ENCODE peak calls at places on chromosomes 12 and 14, in four cellular contexts. One of them, this sample, is unnamed.

GRCh38 chr14:79584679-79585078 is 626.6 kb downstream of the DIO2 start:
- DNase-seq in brain microvascular endothelial cell: peak; percentile 91
- DNase-seq in PC-3: peak; percentile 71
- DNase-seq in fibroblast of mammary gland: peak; percentile 94
- DNase-seq in this sample: peak; percentile 76

GRCh38 chr12:48002179-48002601 is 2.1 kb downstream of the COL2A1 start:
- DNase-seq in PC-3: no peak
- DNase-seq in brain microvascular endothelial cell: no peak
- DNase-seq in fibroblast of mammary gland: no peak
- DNase-seq in this sample: no peak

GRCh38 chr14:76541594-76542219 is 165.8 kb downstream of the ESRRB start:
- DNase-seq in PC-3: no peak
- DNase-seq in brain microvascular endothelial cell: no peak
- DNase-seq in fibroblast of mammary gland: no peak
- DNase-seq in this sample: no peak

GRCh38 chr14:61154606-61155005 is 126.5 kb downstream of the TMEM30B start:
- DNase-seq in brain microvascular endothelial cell: no peak
- DNase-seq in PC-3: no peak
- DNase-seq in fibroblast of mammary gland: no peak
- DNase-seq in this sample: no peak

GRCh38 chr12:108697905-108698304 is 33.4 kb downstream of the CORO1C start:
- DNase-seq in PC-3: no peak
- DNase-seq in fibroblast of mammary gland: no peak
- DNase-seq in brain microvascular endothelial cell: no peak
- DNase-seq in this sample: no peak

GRCh38 chr12:112916270-112916669 is 9.5 kb downstream of the OAS1 start:
- DNase-seq in fibroblast of mammary gland: no peak
- DNase-seq in PC-3: peak; percentile 80
- DNase-seq in brain microvascular endothelial cell: no peak
- DNase-seq in this sample: peak; percentile 95

GRCh38 chr14:63952933-63953437 is 100.2 kb downstream of the SYNE2 start:
- DNase-seq in brain microvascular endothelial cell: no peak
- DNase-seq in PC-3: no peak
- DNase-seq in fibroblast of mammary gland: peak; percentile 5
- DNase-seq in this sample: peak; percentile 28

GRCh38 chr12:12331896-12332295 is 18.1 kb downstream of the MANSC1 start:
- DNase-seq in brain microvascular endothelial cell: no peak
- DNase-seq in fibroblast of mammary gland: no peak
- DNase-seq in PC-3: peak; percentile 67
- DNase-seq in this sample: peak; percentile 83

GRCh38 chr12:678747-679712 is 15.8 kb upstream of the NINJ2 start:
- DNase-seq in fibroblast of mammary gland: no peak
- DNase-seq in brain microvascular endothelial cell: no peak
- DNase-seq in PC-3: no peak
- DNase-seq in this sample: no peak

GRCh38 chr14:71773900-71774481 is 158.2 kb upstream of the RGS6 start:
- DNase-seq in fibroblast of mammary gland: no peak
- DNase-seq in PC-3: no peak
- DNase-seq in brain microvascular endothelial cell: no peak
- DNase-seq in this sample: peak; percentile 35

GRCh38 chr12:77998236-77998786 is 167.6 kb downstream of the NAV3 start:
- DNase-seq in brain microvascular endothelial cell: no peak
- DNase-seq in fibroblast of mammary gland: no peak
- DNase-seq in PC-3: no peak
- DNase-seq in this sample: no peak

GRCh38 chr14:51653096-51653814 is 1.5 kb downstream of the FRMD6 start:
- DNase-seq in brain microvascular endothelial cell: no peak
- DNase-seq in fibroblast of mammary gland: peak; percentile 77
- DNase-seq in PC-3: peak; percentile 77
- DNase-seq in this sample: no peak

GRCh38 chr12:116200812-116201211 is 76.7 kb downstream of the MED13L start:
- DNase-seq in brain microvascular endothelial cell: no peak
- DNase-seq in fibroblast of mammary gland: peak; percentile 57
- DNase-seq in PC-3: peak; percentile 54
- DNase-seq in this sample: no peak

GRCh38 chr14:51188566-51189185 is 51.4 kb upstream of the TMX1 start:
- DNase-seq in brain microvascular endothelial cell: no peak
- DNase-seq in PC-3: peak; percentile 61
- DNase-seq in fibroblast of mammary gland: peak; percentile 18
- DNase-seq in this sample: no peak

GRCh38 chr14:25667387-25667786 is 617.4 kb upstream of the STXBP6 start:
- DNase-seq in fibroblast of mammary gland: no peak
- DNase-seq in PC-3: no peak
- DNase-seq in brain microvascular endothelial cell: no peak
- DNase-seq in this sample: no peak

GRCh38 chr12:22978962-22979361 is 354.0 kb downstream of the ETNK1 start:
- DNase-seq in fibroblast of mammary gland: peak; percentile 98
- DNase-seq in PC-3: peak; percentile 22
- DNase-seq in brain microvascular endothelial cell: peak; percentile 87
- DNase-seq in this sample: peak; percentile 94

GRCh38 chr14:59688224-59689170 is 111.9 kb upstream of the CCDC175 start:
- DNase-seq in fibroblast of mammary gland: peak; percentile 61
- DNase-seq in brain microvascular endothelial cell: peak; percentile 70
- DNase-seq in PC-3: peak; percentile 94
- DNase-seq in this sample: peak; percentile 73

GRCh38 chr12:56634837-56635538 is 4.9 kb upstream of the BAZ2A start:
- DNase-seq in fibroblast of mammary gland: peak; percentile 85
- DNase-seq in brain microvascular endothelial cell: peak; percentile 71
- DNase-seq in PC-3: peak; percentile 92
- DNase-seq in this sample: peak; percentile 94

GRCh38 chr14:100362311-100362927 is 39.3 kb downstream of the SLC25A47 start:
- DNase-seq in fibroblast of mammary gland: no peak
- DNase-seq in PC-3: no peak
- DNase-seq in brain microvascular endothelial cell: no peak
- DNase-seq in this sample: peak; percentile 41

GRCh38 chr12:88308825-88309224 is 166.7 kb downstream of the TMTC3 start:
- DNase-seq in PC-3: peak; percentile 84
- DNase-seq in brain microvascular endothelial cell: peak; percentile 74
- DNase-seq in fibroblast of mammary gland: peak; percentile 98
- DNase-seq in this sample: peak; percentile 78

GRCh38 chr12:52139579-52140062 is 52.2 kb downstream of the KRT80 start:
- DNase-seq in brain microvascular endothelial cell: no peak
- DNase-seq in PC-3: peak; percentile 90
- DNase-seq in fibroblast of mammary gland: no peak
- DNase-seq in this sample: peak; percentile 62

GRCh38 chr12:65586796-65587195 is 237.5 kb upstream of the HMGA2 start:
- DNase-seq in fibroblast of mammary gland: no peak
- DNase-seq in PC-3: no peak
- DNase-seq in brain microvascular endothelial cell: no peak
- DNase-seq in this sample: peak; percentile 83

GRCh38 chr12:44881197-44881596 is 5.1 kb upstream of the NELL2 start:
- DNase-seq in fibroblast of mammary gland: no peak
- DNase-seq in PC-3: no peak
- DNase-seq in brain microvascular endothelial cell: no peak
- DNase-seq in this sample: no peak

GRCh38 chr14:26598081-26598671 is 343 bp upstream of the NOVA1 start:
- DNase-seq in brain microvascular endothelial cell: peak; percentile 21
- DNase-seq in fibroblast of mammary gland: peak; percentile 94
- DNase-seq in PC-3: peak; percentile 77
- DNase-seq in this sample: peak; percentile 14

GRCh38 chr12:3704512-3705348 is 48.2 kb downstream of the CRACR2A start:
- DNase-seq in fibroblast of mammary gland: peak; percentile 53
- DNase-seq in PC-3: no peak
- DNase-seq in brain microvascular endothelial cell: peak; percentile 32
- DNase-seq in this sample: no peak

GRCh38 chr12:109291531-109292341 is 17.3 kb downstream of the FOXN4 start:
- DNase-seq in fibroblast of mammary gland: peak; percentile 14
- DNase-seq in brain microvascular endothelial cell: no peak
- DNase-seq in PC-3: no peak
- DNase-seq in this sample: no peak

GRCh38 chr12:122064034-122064777 is 14.3 kb upstream of the MLXIP start:
- DNase-seq in PC-3: peak; percentile 82
- DNase-seq in brain microvascular endothelial cell: peak; percentile 98
- DNase-seq in fibroblast of mammary gland: peak; percentile 98
- DNase-seq in this sample: peak; percentile 91

GRCh38 chr12:89352492-89353187 is at the start of gene DUSP6:
- DNase-seq in brain microvascular endothelial cell: peak; percentile 99
- DNase-seq in fibroblast of mammary gland: peak; percentile 98
- DNase-seq in PC-3: peak; percentile 99
- DNase-seq in this sample: peak; percentile 100

GRCh38 chr12:67067453-67068203 is 201.5 kb upstream of the CAND1 start:
- DNase-seq in PC-3: peak; percentile 58
- DNase-seq in brain microvascular endothelial cell: no peak
- DNase-seq in fibroblast of mammary gland: no peak
- DNase-seq in this sample: peak; percentile 68
- TF ChIP-seq CTCF in PC-3: peak; percentile 51
- TF ChIP-seq CTCF in brain microvascular endothelial cell: no peak
- TF ChIP-seq CTCF in fibroblast of mammary gland: no peak
- TF ChIP-seq CTCF in this sample: peak; percentile 12

GRCh38 chr14:24308342-24309124 is 756 bp upstream of the CIDEB start:
- DNase-seq in fibroblast of mammary gland: no peak
- DNase-seq in PC-3: no peak
- DNase-seq in brain microvascular endothelial cell: no peak
- DNase-seq in this sample: no peak

GRCh38 chr14:24307575-24308341 is at the start of gene CIDEB:
- DNase-seq in brain microvascular endothelial cell: peak; percentile 55
- DNase-seq in fibroblast of mammary gland: peak; percentile 60
- DNase-seq in PC-3: peak; percentile 76
- DNase-seq in this sample: peak; percentile 59

GRCh38 chr14:24309538-24310386 is at the start of gene LTB4R2:
- DNase-seq in PC-3: no peak
- DNase-seq in brain microvascular endothelial cell: no peak
- DNase-seq in fibroblast of mammary gland: no peak
- DNase-seq in this sample: peak; percentile 92

GRCh38 chr14:24310387-24310665 is 386 bp downstream of the LTB4R2 start:
- DNase-seq in brain microvascular endothelial cell: no peak
- DNase-seq in PC-3: no peak
- DNase-seq in fibroblast of mammary gland: no peak
- DNase-seq in this sample: no peak

DNA sequence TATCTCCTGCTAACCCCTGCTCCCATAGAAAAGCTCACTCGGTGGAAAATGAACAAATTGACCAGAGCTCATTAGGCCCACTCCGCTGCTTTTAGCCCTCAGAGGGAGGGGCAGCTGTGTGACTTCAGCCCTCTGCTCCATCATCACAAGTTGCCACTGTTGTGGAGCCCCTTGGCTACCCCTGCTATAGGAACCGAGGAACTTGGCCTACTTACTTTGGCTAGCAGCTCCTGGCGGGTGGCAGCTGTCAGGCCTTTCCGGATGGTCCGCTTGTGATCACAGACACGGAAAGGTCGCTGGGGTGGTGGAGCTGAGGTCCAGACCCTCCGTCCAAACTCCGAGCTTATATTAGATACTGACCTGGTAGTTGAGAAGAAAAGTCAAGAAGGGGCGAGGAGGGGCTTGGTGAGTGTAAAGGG is 612 bp downstream of the CIDEB start:
- DNase-seq in PC-3: no peak
- DNase-seq in brain microvascular endothelial cell: no peak
- DNase-seq in fibroblast of mammary gland: no peak
- DNase-seq in this sample: no peak
- H3K4me3 ChIP-seq in PC-3: no peak overlapping the region
- H3K4me3 ChIP-seq in brain microvascular endothelial cell: no peak overlapping the region
- H3K4me3 ChIP-seq in fibroblast of mammary gland: no peak overlapping the region
- H3K4me3 ChIP-seq in this sample: no peak overlapping the region

GRCh38 chr14:22276913-22277816 is 311.9 kb downstream of the DAD1 start:
- DNase-seq in PC-3: peak; percentile 74
- DNase-seq in brain microvascular endothelial cell: no peak
- DNase-seq in fibroblast of mammary gland: peak; percentile 30
- DNase-seq in this sample: peak; percentile 45
- TF ChIP-seq CTCF in PC-3: peak; percentile 89
- TF ChIP-seq CTCF in brain microvascular endothelial cell: peak; percentile 55
- TF ChIP-seq CTCF in fibroblast of mammary gland: peak; percentile 71
- TF ChIP-seq CTCF in this sample: peak; percentile 70

DNA sequence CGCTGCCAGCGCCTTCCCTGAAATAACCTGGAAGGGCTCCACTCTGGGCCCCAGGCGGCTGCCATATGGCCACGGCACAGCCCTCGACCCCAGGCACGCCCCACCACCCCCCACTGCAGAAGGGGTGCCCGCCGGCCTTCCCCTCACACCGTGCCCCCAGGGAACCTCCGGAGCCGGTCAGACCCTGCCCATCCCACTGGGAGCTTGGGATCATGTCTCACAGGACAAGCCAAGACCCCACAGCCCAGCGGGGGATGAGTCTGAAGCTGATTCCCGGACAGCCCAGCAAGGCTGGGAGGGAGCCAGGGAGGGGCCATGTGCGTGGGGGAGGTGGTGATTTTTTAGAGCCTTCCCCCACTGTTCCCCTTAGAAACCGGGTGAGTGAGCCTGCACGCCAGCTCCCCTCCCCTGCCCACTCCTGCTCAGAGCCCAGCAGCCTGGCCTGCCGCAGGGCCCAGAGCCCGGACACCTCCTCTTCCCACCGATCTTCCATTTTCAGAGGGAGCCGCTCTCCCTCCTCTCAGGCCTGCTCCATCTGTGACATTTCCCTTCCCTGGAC is 1.4 kb downstream of the RIMBP2 start:
- DNase-seq in fibroblast of mammary gland: no peak
- DNase-seq in brain microvascular endothelial cell: no peak
- DNase-seq in PC-3: no peak
- DNase-seq in this sample: no peak
- H3K4me3 ChIP-seq in fibroblast of mammary gland: no peak overlapping the region
- H3K4me3 ChIP-seq in brain microvascular endothelial cell: no peak overlapping the region
- H3K4me3 ChIP-seq in PC-3: no peak overlapping the region
- H3K4me3 ChIP-seq in this sample: no peak overlapping the region

GRCh38 chr14:39988939-39989338 is 556.7 kb upstream of the FBXO33 start:
- DNase-seq in fibroblast of mammary gland: peak; percentile 51
- DNase-seq in PC-3: peak; percentile 78
- DNase-seq in brain microvascular endothelial cell: no peak
- DNase-seq in this sample: peak; percentile 62
- TF ChIP-seq CTCF in fibroblast of mammary gland: peak; percentile 23
- TF ChIP-seq CTCF in PC-3: peak; percentile 93
- TF ChIP-seq CTCF in brain microvascular endothelial cell: peak; percentile 24
- TF ChIP-seq CTCF in this sample: peak; percentile 48

DNA sequence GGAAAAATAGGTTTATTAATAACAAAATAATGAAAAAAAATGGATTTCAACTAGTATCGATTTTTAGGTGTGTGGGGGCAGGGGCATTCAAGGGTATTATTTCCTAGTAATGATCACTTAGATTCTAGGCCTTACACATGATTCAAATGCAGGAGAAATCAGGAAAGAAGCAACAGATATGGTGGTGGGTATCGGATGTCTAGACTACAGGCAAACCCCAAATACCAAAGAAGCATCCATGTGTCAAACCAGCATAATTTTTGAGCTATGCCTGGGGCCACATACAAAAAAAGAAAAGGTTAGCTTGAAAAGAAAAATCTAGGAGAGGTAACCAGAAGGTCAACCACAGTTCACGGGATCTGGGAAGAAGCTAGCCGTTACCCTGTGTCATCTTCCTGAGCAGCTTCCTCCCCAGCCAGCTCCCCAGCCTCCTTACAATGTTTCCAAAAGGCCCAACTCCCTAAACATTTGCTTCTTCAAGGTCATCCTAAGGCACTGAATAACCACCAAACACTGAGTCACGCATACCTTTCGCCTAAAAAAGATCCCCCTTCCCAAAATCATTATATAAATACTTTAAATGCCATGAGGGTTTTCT is 3.2 kb downstream of the SINHCAF start:
- DNase-seq in PC-3: no peak
- DNase-seq in brain microvascular endothelial cell: peak; percentile 47
- DNase-seq in fibroblast of mammary gland: peak; percentile 36
- DNase-seq in this sample: peak; percentile 23
- H3K4me3 ChIP-seq in PC-3: peak overlapping the region; percentile 100
- H3K4me3 ChIP-seq in brain microvascular endothelial cell: peak overlapping the region; percentile 92
- H3K4me3 ChIP-seq in fibroblast of mammary gland: peak overlapping the region; percentile 95
- H3K4me3 ChIP-seq in this sample: peak overlapping the region; percentile 97

This sample was measured in epithelial cell of esophagus.